ENCODE peak calls at places on chromosomes 4 and X, in four cellular contexts. K is HCT116, G is HepG2, A is K562. N is an unnamed sample.

GRCh38 chr4:94743838-94744237 is 13.9 kb upstream of the BMPR1B start:
- DNase-seq in K (no peak), G (no peak), A (no peak), N (no peak)

GRCh38 chrX:77510007-77510406 is 62.8 kb downstream of the FGF16 start:
- DNase-seq in K (no peak), G (no peak), A (no peak), N (no peak)

GRCh38 chrX:114267127-114267526 is 316.8 kb upstream of the HTR2C start:
- DNase-seq in K (no peak), G (no peak), A (no peak), N (no peak)

GRCh38 chrX:8971116-8971515 is 62.8 kb downstream of the FAM9B start:
- DNase-seq in K (peak; percentile 13), G (peak; percentile 39), A (peak; percentile 30), N (no peak)

GRCh38 chr4:159042097-159042605 is 60.7 kb upstream of the RAPGEF2 start:
- DNase-seq in K (no peak), G (no peak), A (peak; percentile 98), N (no peak)

GRCh38 chr4:142846729-142847606 is 867 bp upstream of the INPP4B start:
- DNase-seq in K (peak; percentile 57), G (peak; percentile 10), A (peak; percentile 6), N (peak; percentile 75)

GRCh38 chrX:131288188-131288587 is 918 bp downstream of the IGSF1 start:
- DNase-seq in K (no peak), G (no peak), A (no peak), N (no peak)

GRCh38 chr4:100632163-100632562 is 114.3 kb upstream of the EMCN start:
- DNase-seq in K (no peak), G (no peak), A (no peak), N (no peak)

GRCh38 chr4:5976431-5976830 is 41.8 kb downstream of the C4orf50 start:
- DNase-seq in K (no peak), G (no peak), A (no peak), N (no peak)

GRCh38 chrX:132452911-132453550 is 35.8 kb downstream of the MBNL3 start:
- DNase-seq in K (no peak), G (no peak), A (no peak), N (no peak)

GRCh38 chrX:141839856-141840255 is 1.7 kb downstream of the MAGEC3 start:
- DNase-seq in K (no peak), G (no peak), A (no peak), N (no peak)

GRCh38 chr4:183413562-183414200 is 30.8 kb upstream of the CDKN2AIP start:
- DNase-seq in K (no peak), G (no peak), A (no peak), N (no peak)

GRCh38 chrX:11913001-11913400 is 155.0 kb downstream of the MSL3 start:
- DNase-seq in K (no peak), G (no peak), A (no peak), N (no peak)

GRCh38 chrX:142593470-142593869 is 388.4 kb upstream of the MAGEC2 start:
- DNase-seq in K (no peak), G (no peak), A (no peak), N (no peak)

GRCh38 chr4:11632015-11632414 is 203.3 kb upstream of the HS3ST1 start:
- DNase-seq in K (no peak), G (no peak), A (no peak), N (no peak)

GRCh38 chr4:10587697-10588096 is 96.9 kb downstream of the CLNK start:
- DNase-seq in K (no peak), G (no peak), A (no peak), N (no peak)

GRCh38 chr4:84878090-84878489 is 88.4 kb downstream of the WDFY3 start:
- DNase-seq in K (no peak), G (no peak), A (no peak), N (no peak)

GRCh38 chrX:68307767-68308166 is 125.5 kb downstream of the OPHN1 start:
- DNase-seq in K (peak; percentile 12), G (no peak), A (no peak), N (no peak)

GRCh38 chrX:48864210-48864609 is 28.8 kb upstream of the PCSK1N start:
- DNase-seq in K (no peak), G (peak; percentile 1), A (peak; percentile 57), N (no peak)

GRCh38 chr4:181301735-181302380 is 941.3 kb upstream of the TENM3 start:
- DNase-seq in K (peak; percentile 41), G (peak; percentile 32), A (peak; percentile 45), N (peak; percentile 69)

GRCh38 chr4:121336706-121337105 is 44.1 kb downstream of the QRFPR start:
- DNase-seq in K (no peak), G (no peak), A (no peak), N (no peak)

GRCh38 chrX:136199365-136199764 is 51.8 kb downstream of the MAP7D3 start:
- DNase-seq in K (no peak), G (no peak), A (no peak), N (no peak)

GRCh38 chrX:30995060-30995700 is 76.7 kb downstream of the FTHL17 start:
- DNase-seq in K (no peak), G (peak; percentile 73), A (no peak), N (no peak)

GRCh38 chr4:89410687-89411086 is 103.1 kb upstream of the GPRIN3 start:
- DNase-seq in K (no peak), G (no peak), A (no peak), N (no peak)

GRCh38 chrX:139203681-139204575 is 326.6 kb upstream of the F9 start:
- DNase-seq in K (no peak), G (no peak), A (no peak), N (peak; percentile 5)

GRCh38 chr4:3302164-3302785 is 9.5 kb downstream of the RGS12 start:
- DNase-seq in K (no peak), G (no peak), A (no peak), N (no peak)

GRCh38 chr4:59598233-59598618 is 1601.9 kb upstream of the ADGRL3 start:
- DNase-seq in K (no peak), G (no peak), A (no peak), N (no peak)

GRCh38 chr4:129218897-129219296 is 122.9 kb downstream of the C4orf33 start:
- DNase-seq in K (no peak), G (no peak), A (no peak), N (no peak)

GRCh38 chrX:57445046-57445445 is 146.8 kb upstream of the ZXDB start:
- DNase-seq in K (no peak), G (no peak), A (no peak), N (peak; percentile 64)

GRCh38 chrX:150574824-150575409 is 6.5 kb downstream of the MTM1 start:
- DNase-seq in K (no peak), G (no peak), A (no peak), N (no peak)

GRCh38 chrX:23616361-23616760 is 50.9 kb upstream of the PRDX4 start:
- DNase-seq in K (no peak), G (peak; percentile 0), A (peak; percentile 29), N (peak; percentile 22)

GRCh38 chr4:26069218-26069617 is 155.2 kb downstream of the SMIM20 start:
- DNase-seq in K (no peak), G (peak; percentile 6), A (peak; percentile 23), N (peak; percentile 15)

GRCh38 chrX:41353964-41354363 is 20.0 kb downstream of the DDX3X start:
- DNase-seq in K (no peak), G (no peak), A (no peak), N (no peak)

GRCh38 chrX:112120737-112121136 is 38.2 kb upstream of the TRPC5 start:
- DNase-seq in K (no peak), G (no peak), A (no peak), N (no peak)

GRCh38 chrX:125132274-125132673 is 187.4 kb upstream of the TEX13C start:
- DNase-seq in K (no peak), G (peak; percentile 0), A (peak; percentile 41), N (peak; percentile 7)

GRCh38 chr4:2289955-2290333 is 28.0 kb upstream of the MXD4 start:
- DNase-seq in K (no peak), G (no peak), A (no peak), N (no peak)

GRCh38 chr4:122798101-122798500 is 28.5 kb upstream of the FGF2 start:
- DNase-seq in K (no peak), G (peak; percentile 13), A (peak; percentile 88), N (no peak)
- TF ChIP-seq JUND in K (no peak), G (no peak), A (peak; percentile 43), N (no peak)

GRCh38 chrX:103415528-103415927 is 39.2 kb downstream of the BEX3 start:
- DNase-seq in K (no peak), G (no peak), A (no peak), N (no peak)
- TF ChIP-seq JUND in K (no peak), G (no peak), A (no peak), N (no peak)

GRCh38 chr4:141022221-141022760 is 111.0 kb downstream of the RNF150 start:
- DNase-seq in K (no peak), G (no peak), A (no peak), N (no peak)

GRCh38 chr4:141027421-141027820 is 105.8 kb downstream of the RNF150 start:
- DNase-seq in K (no peak), G (no peak), A (no peak), N (no peak)

GRCh38 chr4:141023051-141023450 is 110.2 kb downstream of the RNF150 start:
- DNase-seq in K (no peak), G (no peak), A (no peak), N (no peak)

DNA sequence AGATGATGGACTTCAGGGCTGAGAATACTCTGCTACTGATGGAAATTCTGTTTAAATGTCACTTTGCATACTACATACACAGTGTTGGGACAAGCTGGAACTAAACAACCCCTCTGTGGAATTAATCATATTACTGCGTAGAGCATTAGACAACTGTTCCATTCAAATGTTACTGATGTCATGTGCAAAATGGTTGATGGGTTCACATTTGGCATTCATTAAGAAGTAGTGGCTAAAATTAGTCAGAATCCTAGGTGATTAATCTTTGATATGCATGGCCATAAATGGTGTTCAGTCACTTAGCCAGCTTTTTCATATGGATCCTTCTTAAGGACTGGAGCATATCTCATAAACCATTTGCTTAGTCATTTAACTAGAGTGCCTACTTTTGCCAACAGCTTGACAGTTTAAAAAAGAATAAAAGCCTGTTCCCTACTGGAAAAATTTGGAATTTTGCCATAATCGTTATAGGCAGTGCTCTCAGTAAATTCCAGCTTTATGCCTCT is 105.2 kb downstream of the RNF150 start:
- DNase-seq in K (no peak), G (no peak), A (no peak), N (no peak)
- TF ChIP-seq JUND in K (no peak), G (no peak), A (no peak), N (no peak)

GRCh38 chr4:105956566-105956965 is 61.3 kb downstream of the NPNT start:
- DNase-seq in K (no peak), G (no peak), A (no peak), N (peak; percentile 17)
- TF ChIP-seq JUND in K (no peak), G (no peak), A (no peak), N (no peak)

GRCh38 chrX:134622813-134623185 is 35.5 kb downstream of the PLAC1 start:
- DNase-seq in K (no peak), G (no peak), A (no peak), N (peak; percentile 46)
- TF ChIP-seq JUND in K (no peak), G (no peak), A (no peak), N (no peak)

GRCh38 chrX:100812216-100813158 is 7.7 kb upstream of the CSTF2 start:
- DNase-seq in K (no peak), G (no peak), A (no peak), N (no peak)
- TF ChIP-seq JUND in K (no peak), G (no peak), A (no peak), N (no peak)